ENCODE peak calls at places on chromosomes 6 and 20, in ten cellular contexts. B is GM12878, W is Peyer's patch, U is psoas muscle, I is PC-3, E is thyroid gland, G is breast epithelium, A is upper lobe of left lung, R is left ventricle myocardium inferior, O is hepatocyte. Y is an unnamed sample. For H3K4me1, the result is how much of the 10 kb centered on the place peaks cover.

GRCh38 chr6:107917468-107918375 is 40.3 kb downstream of the SEC63 start:
- DNase-seq in U (no peak), O (no peak), E (no peak), A (no peak), I (no peak), R (no peak), W (no peak), B (peak), G (no peak), Y (peak)

GRCh38 chr6:105294129-105294528 is 108.8 kb downstream of the PREP start:
- DNase-seq in A (no peak), B (no peak), I (no peak), G (no peak), O (no peak), W (no peak), R (no peak), U (no peak), E (no peak), Y (no peak)

GRCh38 chr20:34829191-34829590 is 3.7 kb upstream of the NCOA6 start:
- DNase-seq in B (no peak), O (no peak), W (no peak), U (no peak), G (no peak), I (no peak), E (no peak), A (no peak), R (no peak), Y (no peak)

GRCh38 chr20:4220756-4221155 is 205.4 kb upstream of the RNF24 start:
- DNase-seq in E (no peak), I (no peak), U (no peak), O (no peak), B (no peak), W (no peak), A (no peak), R (no peak), G (no peak), Y (no peak)

GRCh38 chr6:47698342-47698787 is at the start of gene ADGRF4:
- DNase-seq in R (no peak), B (no peak), E (no peak), U (no peak), G (no peak), O (peak), A (no peak), I (peak), W (no peak), Y (no peak)

GRCh38 chr20:38649275-38649891 is 47.8 kb downstream of the ARHGAP40 start:
- DNase-seq in A (no peak), R (no peak), E (no peak), B (no peak), W (no peak), O (peak), U (no peak), I (peak), G (no peak), Y (no peak)

GRCh38 chr6:35729349-35729678 is 7.5 kb upstream of the ARMC12 start:
- DNase-seq in E (no peak), B (no peak), I (no peak), W (no peak), O (no peak), R (no peak), A (no peak), G (peak), U (no peak), Y (no peak)

GRCh38 chr20:32642257-32643046 is 31.3 kb downstream of the C20orf203 start:
- DNase-seq in I (no peak), G (no peak), B (no peak), R (no peak), U (no peak), A (no peak), W (no peak), E (no peak), O (no peak), Y (no peak)

GRCh38 chr20:33679758-33680485 is 5.7 kb upstream of the NECAB3 start:
- DNase-seq in I (no peak), O (no peak), R (no peak), U (no peak), B (peak), G (no peak), W (peak), A (no peak), E (no peak), Y (no peak)

GRCh38 chr6:149306967-149307366 is 10.5 kb upstream of the TAB2 start:
- DNase-seq in U (no peak), R (no peak), A (no peak), W (no peak), O (no peak), B (no peak), I (no peak), E (no peak), G (no peak), Y (no peak)

GRCh38 chr20:49786671-49787370 is 25.8 kb upstream of the SLC9A8 start:
- DNase-seq in A (no peak), I (peak), B (no peak), U (no peak), R (no peak), O (no peak), G (no peak), W (no peak), E (no peak), Y (no peak)

GRCh38 chr6:119467478-119468081 is 118.0 kb upstream of the MAN1A1 start:
- DNase-seq in I (no peak), O (no peak), G (no peak), U (no peak), E (no peak), A (no peak), R (no peak), B (no peak), W (no peak), Y (no peak)

GRCh38 chr6:160067564-160067963 is 54.1 kb upstream of the SLC22A1 start:
- DNase-seq in G (no peak), U (no peak), A (no peak), I (no peak), B (no peak), W (no peak), E (no peak), R (no peak), O (no peak), Y (no peak)

GRCh38 chr6:138543648-138544047 is 44.4 kb upstream of the NHSL1 start:
- DNase-seq in O (no peak), W (no peak), G (no peak), E (no peak), U (no peak), A (no peak), R (no peak), I (no peak), B (no peak), Y (no peak)

GRCh38 chr6:138544521-138544920 is 45.2 kb upstream of the NHSL1 start:
- DNase-seq in B (no peak), O (no peak), R (no peak), G (no peak), U (no peak), A (no peak), W (no peak), E (no peak), I (no peak), Y (no peak)

GRCh38 chr6:138546733-138547185 is 47.5 kb upstream of the NHSL1 start:
- DNase-seq in W (no peak), R (no peak), O (peak), A (no peak), I (peak), G (no peak), E (no peak), B (no peak), U (no peak), Y (no peak)

GRCh38 chr6:138541793-138542481 is 42.6 kb upstream of the NHSL1 start:
- DNase-seq in U (no peak), E (no peak), W (no peak), B (no peak), G (no peak), I (no peak), O (no peak), A (no peak), R (no peak), Y (no peak)

DNA sequence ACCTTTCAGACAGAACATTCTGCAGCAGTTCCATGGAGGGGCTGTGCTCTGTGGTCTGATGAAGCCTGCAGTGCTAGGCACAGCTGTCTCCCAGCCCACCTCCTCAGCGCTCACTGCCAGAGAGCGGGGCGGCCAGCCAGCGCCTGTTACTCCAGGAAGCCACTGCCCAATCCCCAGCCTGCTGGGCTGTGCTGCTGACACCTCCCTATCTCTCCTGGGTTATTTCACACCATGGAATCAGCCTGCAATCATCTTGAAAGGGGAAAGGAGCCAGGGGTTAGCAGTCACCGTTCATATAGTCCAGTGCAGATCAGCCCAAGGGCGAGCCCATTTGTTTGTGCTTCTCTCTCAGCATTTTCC is 46.3 kb upstream of the NHSL1 start:
- DNase-seq in I (no peak), U (peak), O (peak), R (peak), G (no peak), E (peak), B (no peak), W (no peak), A (peak), Y (no peak)
- H3K4me1 ChIP-seq in I (under half), U (under half), O (under half), R (half or more), G (under half), E (under half), B (under half), W (under half), A (under half), Y (under half)

GRCh38 chr6:127120109-127120786 is 1.8 kb downstream of the RSPO3 start:
- DNase-seq in U (no peak), W (no peak), A (peak), I (no peak), E (peak), R (no peak), G (no peak), O (peak), B (no peak), Y (no peak)
- H3K4me3 ChIP-seq in U (peak), W (peak), A (no peak), I (peak), E (peak), R (peak), G (peak), O (peak), B (no peak), Y (peak)

DNA sequence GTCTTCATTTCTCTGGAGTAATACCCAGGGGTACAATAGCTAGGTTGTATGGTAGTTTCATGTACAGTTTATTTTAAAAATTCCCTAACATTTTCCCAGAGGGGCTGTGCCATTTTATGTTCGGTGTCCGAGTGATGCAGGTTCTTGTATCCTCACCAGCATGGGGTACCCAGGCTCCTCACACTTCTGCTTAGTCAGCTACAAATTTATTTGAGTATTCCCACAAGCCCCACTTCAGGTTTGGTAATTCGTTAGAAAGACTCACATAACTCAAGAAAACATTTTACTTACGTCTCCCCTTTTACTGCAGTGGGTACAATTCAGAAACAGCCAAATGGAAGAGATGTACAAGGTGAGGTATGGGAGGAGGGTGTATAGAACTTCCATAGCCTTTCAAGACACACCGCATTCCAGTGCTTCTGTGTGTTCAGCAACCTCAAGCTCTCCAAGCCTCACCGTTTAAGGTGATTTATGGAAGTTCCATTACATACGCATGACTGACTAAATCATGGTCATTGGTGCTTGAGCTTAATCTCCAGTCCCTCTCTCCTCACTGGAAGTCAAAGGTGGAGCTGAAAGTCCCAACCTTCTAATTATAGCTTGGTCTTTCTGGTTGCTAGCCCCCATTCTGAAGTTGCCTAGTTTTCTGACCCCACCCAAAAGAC is 18.1 kb downstream of the RIPK1 start:
- DNase-seq in W (no peak), E (no peak), A (no peak), I (no peak), U (no peak), B (no peak), G (no peak), O (no peak), R (no peak), Y (no peak)
- H3K27ac ChIP-seq in W (no peak), E (no peak), A (no peak), I (no peak), U (no peak), B (no peak), G (no peak), O (no peak), R (no peak), Y (no peak)

DNA sequence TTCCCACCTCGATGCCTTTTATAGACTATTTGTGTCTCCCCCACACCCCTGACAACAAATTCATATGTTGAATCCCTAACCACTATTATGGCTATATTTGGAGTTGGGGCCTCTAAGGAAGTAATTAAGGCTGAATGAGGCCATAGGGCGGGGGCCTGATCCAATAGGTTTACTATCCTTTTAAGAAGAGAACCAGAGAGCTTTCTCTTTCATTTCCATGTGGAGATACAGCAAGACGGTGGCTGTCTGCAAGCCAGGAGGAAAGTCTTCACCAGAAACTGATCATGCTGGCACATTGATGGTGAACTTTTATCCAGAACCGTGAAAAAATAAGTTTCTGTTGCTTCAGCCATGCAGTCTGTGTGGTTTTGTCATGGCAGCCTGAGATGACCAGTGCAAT is 38.9 kb upstream of the CLIC5 start:
- DNase-seq in A (no peak), B (no peak), O (no peak), E (no peak), U (no peak), W (no peak), I (no peak), R (no peak), G (no peak), Y (no peak)
- H3K4me1 ChIP-seq in A (under half), B (under half), O (under half), E (under half), U (under half), W (under half), I (under half), R (under half), G (under half), Y (under half)

GRCh38 chr6:50555982-50556381 is 157.3 kb upstream of the TFAP2D start:
- DNase-seq in R (no peak), A (no peak), G (no peak), U (no peak), W (no peak), O (no peak), I (no peak), B (no peak), E (no peak), Y (no peak)
- H3K4me3 ChIP-seq in R (no peak), A (no peak), G (no peak), U (no peak), W (no peak), O (no peak), I (no peak), B (no peak), E (no peak), Y (no peak)

GRCh38 chr6:167972193-167972592 is 25.3 kb upstream of the KIF25 start:
- DNase-seq in R (no peak), U (no peak), I (no peak), O (no peak), W (no peak), A (no peak), E (no peak), G (no peak), B (no peak), Y (no peak)

GRCh38 chr6:167966540-167966905 is 30.9 kb upstream of the KIF25 start:
- DNase-seq in A (no peak), R (no peak), I (no peak), O (no peak), B (no peak), U (no peak), E (no peak), G (no peak), W (no peak), Y (no peak)

GRCh38 chr6:167973092-167973880 is 24.2 kb upstream of the KIF25 start:
- DNase-seq in W (no peak), G (no peak), A (no peak), R (no peak), O (no peak), I (no peak), B (no peak), U (no peak), E (no peak), Y (no peak)

GRCh38 chr6:167968091-167968490 is 29.4 kb upstream of the KIF25 start:
- DNase-seq in B (no peak), I (peak), R (no peak), U (no peak), O (no peak), G (no peak), E (no peak), W (no peak), A (no peak), Y (peak)

DNA sequence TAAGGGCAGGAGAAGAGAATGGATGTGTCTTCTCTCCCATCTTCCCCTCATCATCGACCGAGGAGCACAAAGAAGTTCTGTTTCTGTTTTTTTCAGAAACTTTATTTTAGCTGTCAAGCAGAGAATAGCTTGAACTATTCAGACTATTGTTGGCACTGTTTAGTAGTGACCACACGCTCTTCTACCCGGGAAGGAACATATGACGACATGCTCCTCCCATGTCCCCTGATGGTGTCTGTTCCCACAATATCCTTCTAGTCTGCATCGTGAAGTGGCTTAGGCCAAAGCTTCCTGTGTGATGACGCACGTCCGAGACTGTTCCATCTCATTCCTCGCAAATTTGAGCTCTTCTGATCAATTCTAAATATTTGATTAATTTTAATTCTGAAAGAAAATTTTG is 27.2 kb upstream of the KIF25 start:
- DNase-seq in B (no peak), O (no peak), U (no peak), W (no peak), R (no peak), E (no peak), I (no peak), A (no peak), G (no peak), Y (no peak)
- H3K27ac ChIP-seq in B (no peak), O (no peak), U (no peak), W (no peak), R (peak), E (no peak), I (no peak), A (no peak), G (no peak), Y (no peak)

GRCh38 chr6:25972128-25972527 is 9.5 kb downstream of the TRIM38 start:
- DNase-seq in A (no peak), E (no peak), B (no peak), U (no peak), I (no peak), G (no peak), O (no peak), W (no peak), R (no peak), Y (no peak)

GRCh38 chr6:25972902-25973301 is 10.3 kb downstream of the TRIM38 start:
- DNase-seq in A (no peak), B (no peak), W (no peak), I (no peak), R (no peak), U (no peak), G (no peak), E (no peak), O (no peak), Y (no peak)

GRCh38 chr6:25971187-25971811 is 8.7 kb downstream of the TRIM38 start:
- DNase-seq in I (peak), O (peak), R (no peak), B (no peak), U (peak), W (no peak), E (peak), G (no peak), A (no peak), Y (no peak)

GRCh38 chr6:25973923-25974555 is 11.4 kb downstream of the TRIM38 start:
- DNase-seq in B (no peak), R (no peak), G (no peak), U (no peak), E (no peak), I (no peak), O (no peak), W (no peak), A (no peak), Y (no peak)

GRCh38 chr6:25975909-25976560 is 13.4 kb downstream of the TRIM38 start:
- DNase-seq in E (no peak), G (no peak), A (no peak), R (no peak), B (no peak), O (no peak), W (no peak), I (no peak), U (no peak), Y (no peak)
- H3K4me1 ChIP-seq in E (under half), G (under half), A (under half), R (under half), B (under half), O (under half), W (under half), I (under half), U (under half), Y (under half)

GRCh38 chr6:52553719-52554118 is 23.1 kb downstream of the TRAM2 start:
- DNase-seq in R (no peak), U (no peak), I (no peak), E (no peak), O (no peak), W (no peak), G (no peak), A (no peak), B (no peak), Y (no peak)

GRCh38 chr6:52553158-52553557 is 23.7 kb downstream of the TRAM2 start:
- DNase-seq in O (no peak), I (no peak), W (no peak), B (no peak), U (no peak), E (no peak), R (no peak), A (no peak), G (no peak), Y (no peak)

GRCh38 chr6:52550014-52550575 is 26.8 kb downstream of the TRAM2 start:
- DNase-seq in U (no peak), I (no peak), R (no peak), B (no peak), A (no peak), G (no peak), W (no peak), O (peak), E (no peak), Y (no peak)

GRCh38 chr6:52551483-52552277 is 25.2 kb downstream of the TRAM2 start:
- DNase-seq in O (peak), B (no peak), I (peak), G (peak), R (peak), A (no peak), U (peak), E (peak), W (no peak), Y (no peak)

GRCh38 chr6:52552278-52552643 is 24.6 kb downstream of the TRAM2 start:
- DNase-seq in B (no peak), E (no peak), U (no peak), I (no peak), W (peak), O (no peak), A (no peak), G (no peak), R (no peak), Y (no peak)
- H3K4me3 ChIP-seq in B (no peak), E (no peak), U (no peak), I (no peak), W (no peak), O (no peak), A (no peak), G (peak), R (peak), Y (no peak)

GRCh38 chr6:84026721-84027164 is 6.8 kb upstream of the MRAP2 start:
- DNase-seq in G (no peak), R (no peak), A (no peak), U (no peak), I (no peak), E (no peak), B (no peak), O (no peak), W (no peak), Y (no peak)

GRCh38 chr6:84021625-84022024 is 11.9 kb upstream of the MRAP2 start:
- DNase-seq in A (no peak), B (no peak), O (no peak), E (no peak), W (no peak), U (no peak), G (no peak), R (no peak), I (no peak), Y (no peak)

GRCh38 chr6:84028350-84028749 is 5.2 kb upstream of the MRAP2 start:
- DNase-seq in R (no peak), U (no peak), O (no peak), W (no peak), I (no peak), B (no peak), A (no peak), E (no peak), G (no peak), Y (no peak)

GRCh38 chr6:84027340-84028183 is 6.0 kb upstream of the MRAP2 start:
- DNase-seq in E (no peak), W (no peak), A (no peak), I (peak), B (no peak), O (peak), G (no peak), R (no peak), U (no peak), Y (no peak)
- H3K27ac ChIP-seq in E (no peak), W (no peak), A (no peak), I (no peak), B (no peak), O (no peak), G (peak), R (no peak), U (no peak), Y (no peak)

Y was measured in iPS DF 6.9.